ENCODE peak calls at places on chromosomes 4 and X, in four cellular contexts. A is NT2/D1, J is ureter, X is H4. W is an unnamed sample.

GRCh38 chr4:48954314-48954713 is 31.8 kb upstream of the CWH43 start:
- DNase-seq in J (no peak), X (no peak), A (peak; percentile 22), W (no peak)

GRCh38 chr4:163175971-163176958 is 9.6 kb upstream of the NAF1 start:
- DNase-seq in J (no peak), X (no peak), A (no peak), W (no peak)

GRCh38 chrX:118271770-118272169 is 74.1 kb upstream of the WDR44 start:
- DNase-seq in X (peak; percentile 31), J (no peak), A (no peak), W (no peak)

GRCh38 chr4:24470681-24471622 is 113.4 kb downstream of the DHX15 start:
- DNase-seq in J (peak; percentile 56), X (peak; percentile 24), A (no peak), W (no peak)

GRCh38 chr4:94711635-94712034 is 46.1 kb upstream of the BMPR1B start:
- DNase-seq in A (no peak), X (no peak), J (no peak), W (no peak)

GRCh38 chrX:9033989-9034388 is at the start of gene FAM9B:
- DNase-seq in J (no peak), A (no peak), X (no peak), W (no peak)

GRCh38 chrX:73028876-73029275 is 26.1 kb downstream of the PABPC1L2B start:
- DNase-seq in J (no peak), X (no peak), A (no peak), W (no peak)

GRCh38 chrX:79604364-79604763 is 237.2 kb upstream of the ITM2A start:
- DNase-seq in J (no peak), X (no peak), A (no peak), W (no peak)

GRCh38 chr4:139651282-139652194 is 14.1 kb upstream of the MGST2 start:
- DNase-seq in A (peak; percentile 49), J (peak; percentile 83), X (peak; percentile 60), W (peak; percentile 88)

GRCh38 chr4:52704133-52704532 is 45.0 kb upstream of the USP46 start:
- DNase-seq in X (no peak), J (no peak), A (no peak), W (no peak)

GRCh38 chr4:566035-566434 is 10.1 kb downstream of the TMEM271 start:
- DNase-seq in J (no peak), A (no peak), X (no peak), W (peak; percentile 62)

GRCh38 chrX:39969099-39969825 is 128.5 kb downstream of the BCOR start:
- DNase-seq in X (no peak), J (no peak), A (no peak), W (no peak)

GRCh38 chr4:103204114-103204513 is 6.0 kb upstream of the CENPE start:
- DNase-seq in A (no peak), J (no peak), X (no peak), W (no peak)

GRCh38 chr4:91111556-91111955 is 984.4 kb downstream of the CCSER1 start:
- DNase-seq in A (no peak), X (no peak), J (no peak), W (no peak)

GRCh38 chr4:183797445-183798248 is 107.5 kb upstream of the STOX2 start:
- DNase-seq in A (no peak), J (no peak), X (no peak), W (no peak)

GRCh38 chr4:18980516-18981233 is 959.1 kb upstream of the LCORL start:
- DNase-seq in J (no peak), X (no peak), A (no peak), W (no peak)

GRCh38 chrX:110396777-110397176 is 38.1 kb downstream of the RTL9 start:
- DNase-seq in X (no peak), A (no peak), J (no peak), W (no peak)

GRCh38 chr4:153816542-153816941 is 27.7 kb upstream of the SFRP2 start:
- DNase-seq in X (no peak), A (peak; percentile 59), J (no peak), W (no peak)

GRCh38 chrX:30888526-30889146 is 418 bp downstream of the TAB3 start:
- DNase-seq in X (no peak), A (peak; percentile 5), J (no peak), W (peak; percentile 85)

GRCh38 chr4:107044170-107044569 is 8.1 kb upstream of the DKK2 start:
- DNase-seq in A (no peak), J (no peak), X (no peak), W (no peak)

GRCh38 chr4:53476232-53477037 is 99.0 kb downstream of the FIP1L1 start:
- DNase-seq in A (peak; percentile 18), J (no peak), X (peak; percentile 95), W (no peak)

GRCh38 chr4:138611721-138612120 is 369.6 kb upstream of the SLC7A11 start:
- DNase-seq in J (no peak), X (peak; percentile 19), A (no peak), W (no peak)

GRCh38 chr4:38674206-38675144 is 10.5 kb downstream of the KLF3 start:
- DNase-seq in J (no peak), X (no peak), A (no peak), W (no peak)

GRCh38 chr4:166280642-166281041 is 407.6 kb downstream of the TLL1 start:
- DNase-seq in X (no peak), J (no peak), A (no peak), W (no peak)

GRCh38 chrX:129823115-129823514 is 20.6 kb downstream of the ZDHHC9 start:
- DNase-seq in A (peak; percentile 5), J (no peak), X (peak; percentile 35), W (no peak)

GRCh38 chr4:1673671-1674070 is 10.4 kb downstream of the FAM53A start:
- DNase-seq in X (no peak), A (no peak), J (no peak), W (no peak)

GRCh38 chrX:65745427-65745826 is 78.0 kb downstream of the MSN start:
- DNase-seq in X (no peak), J (no peak), A (no peak), W (no peak)

GRCh38 chr4:42478941-42479340 is 81.7 kb downstream of the SHISA3 start:
- DNase-seq in J (no peak), X (no peak), A (no peak), W (no peak)

GRCh38 chr4:21768349-21769310 is 179.9 kb downstream of the KCNIP4 start:
- DNase-seq in A (peak; percentile 43), J (no peak), X (peak; percentile 79), W (no peak)

GRCh38 chrX:15437724-15438123 is 53.5 kb upstream of the VEGFD start:
- DNase-seq in A (no peak), X (no peak), J (no peak), W (no peak)

GRCh38 chrX:18654873-18655836 is 16.8 kb downstream of the RS1 start:
- DNase-seq in A (no peak), J (no peak), X (peak; percentile 13), W (no peak)

GRCh38 chr4:128856246-128856645 is 46.7 kb downstream of the JADE1 start:
- DNase-seq in A (no peak), J (no peak), X (no peak), W (no peak)

GRCh38 chr4:74755486-74755885 is 38.8 kb downstream of the BTC start:
- DNase-seq in J (no peak), A (no peak), X (no peak), W (no peak)

GRCh38 chr4:35835893-35836292 is 408.4 kb downstream of the ARAP2 start:
- DNase-seq in A (no peak), X (no peak), J (no peak), W (no peak)

GRCh38 chr4:118193421-118193820 is 159.1 kb downstream of the NDST3 start:
- DNase-seq in A (no peak), J (no peak), X (no peak), W (no peak)

GRCh38 chr4:60724623-60725022 is 475.5 kb upstream of the ADGRL3 start:
- DNase-seq in J (no peak), A (no peak), X (peak; percentile 8), W (no peak)

GRCh38 chr4:177246636-177247584 is 62.8 kb upstream of the NEIL3 start:
- DNase-seq in J (no peak), A (no peak), X (no peak), W (no peak)

GRCh38 chr4:73868206-73869129 is 725 bp upstream of the CXCL1 start:
- DNase-seq in J (no peak), X (no peak), A (no peak), W (no peak)

W was measured in osteocyte.